ENCODE peak calls at places on chromosomes 2 and 18, in four cellular contexts. One of them, this sample, is unnamed.

GRCh38 chr2:177334940-177335543 is 57.5 kb upstream of the AGPS start:
- DNase-seq in stomach: no peak
- DNase-seq in pancreas: no peak
- DNase-seq in aorta: no peak
- DNase-seq in this sample: peak; percentile 17

GRCh38 chr2:195343942-195344530 is 313.0 kb upstream of the SLC39A10 start:
- DNase-seq in stomach: no peak
- DNase-seq in pancreas: no peak
- DNase-seq in aorta: no peak
- DNase-seq in this sample: no peak

GRCh38 chr18:63157293-63158011 is 162.1 kb downstream of the BCL2 start:
- DNase-seq in stomach: no peak
- DNase-seq in pancreas: no peak
- DNase-seq in aorta: no peak
- DNase-seq in this sample: no peak

GRCh38 chr2:236526459-236527197 is 43.0 kb upstream of the ACKR3 start:
- DNase-seq in stomach: no peak
- DNase-seq in pancreas: no peak
- DNase-seq in aorta: no peak
- DNase-seq in this sample: no peak

GRCh38 chr18:2917255-2918047 is 70.6 kb downstream of the EMILIN2 start:
- DNase-seq in stomach: no peak
- DNase-seq in pancreas: no peak
- DNase-seq in aorta: no peak
- DNase-seq in this sample: no peak

GRCh38 chr2:102018823-102019445 is 27.2 kb downstream of the IL1R2 start:
- DNase-seq in stomach: no peak
- DNase-seq in pancreas: no peak
- DNase-seq in aorta: no peak
- DNase-seq in this sample: no peak

GRCh38 chr2:241150660-241151530 is 628 bp downstream of the PPP1R7 start:
- DNase-seq in stomach: peak; percentile 40
- DNase-seq in pancreas: no peak
- DNase-seq in aorta: no peak
- DNase-seq in this sample: no peak

GRCh38 chr2:58042486-58042970 is 4.1 kb upstream of the VRK2 start:
- DNase-seq in stomach: no peak
- DNase-seq in pancreas: no peak
- DNase-seq in aorta: no peak
- DNase-seq in this sample: no peak

GRCh38 chr2:207663870-207664545 is 38.8 kb upstream of the METTL21A start:
- DNase-seq in stomach: no peak
- DNase-seq in pancreas: no peak
- DNase-seq in aorta: no peak
- DNase-seq in this sample: no peak

GRCh38 chr2:239898292-239898925 is 126.7 kb downstream of the NDUFA10 start:
- DNase-seq in stomach: peak; percentile 10
- DNase-seq in pancreas: no peak
- DNase-seq in aorta: no peak
- DNase-seq in this sample: peak; percentile 17

GRCh38 chr2:222939208-222939846 is 78.5 kb downstream of the ACSL3 start:
- DNase-seq in stomach: peak; percentile 70
- DNase-seq in pancreas: no peak
- DNase-seq in aorta: no peak
- DNase-seq in this sample: peak; percentile 29

GRCh38 chr18:23114911-23115310 is 20.4 kb upstream of the CABLES1 start:
- DNase-seq in stomach: no peak
- DNase-seq in pancreas: no peak
- DNase-seq in aorta: no peak
- DNase-seq in this sample: no peak

GRCh38 chr2:209321076-209321475 is 102.8 kb upstream of the MAP2 start:
- DNase-seq in stomach: no peak
- DNase-seq in pancreas: no peak
- DNase-seq in aorta: no peak
- DNase-seq in this sample: no peak

GRCh38 chr2:121197369-121198091 is 87.5 kb downstream of the TFCP2L1 start:
- DNase-seq in stomach: peak; percentile 90
- DNase-seq in pancreas: no peak
- DNase-seq in aorta: peak; percentile 84
- DNase-seq in this sample: no peak

GRCh38 chr2:144801766-144802165 is 281.8 kb upstream of the ZEB2 start:
- DNase-seq in stomach: no peak
- DNase-seq in pancreas: no peak
- DNase-seq in aorta: no peak
- DNase-seq in this sample: no peak

GRCh38 chr2:160220545-160221009 is 20.5 kb upstream of the ITGB6 start:
- DNase-seq in stomach: no peak
- DNase-seq in pancreas: no peak
- DNase-seq in aorta: no peak
- DNase-seq in this sample: no peak

GRCh38 chr2:106314427-106314826 is 120.3 kb upstream of the UXS1 start:
- DNase-seq in stomach: no peak
- DNase-seq in pancreas: no peak
- DNase-seq in aorta: no peak
- DNase-seq in this sample: no peak

GRCh38 chr2:10322481-10322880 is 19.8 kb downstream of the HPCAL1 start:
- DNase-seq in stomach: no peak
- DNase-seq in pancreas: no peak
- DNase-seq in aorta: no peak
- DNase-seq in this sample: no peak

GRCh38 chr2:241561811-241562210 is 3.3 kb downstream of the BOK start:
- DNase-seq in stomach: peak; percentile 76
- DNase-seq in pancreas: peak; percentile 72
- DNase-seq in aorta: peak; percentile 83
- DNase-seq in this sample: no peak

GRCh38 chr18:56999823-57000222 is 147.1 kb upstream of the BOD1L2 start:
- DNase-seq in stomach: no peak
- DNase-seq in pancreas: no peak
- DNase-seq in aorta: no peak
- DNase-seq in this sample: no peak

GRCh38 chr18:56992777-56993176 is 154.1 kb upstream of the BOD1L2 start:
- DNase-seq in stomach: no peak
- DNase-seq in pancreas: no peak
- DNase-seq in aorta: no peak
- DNase-seq in this sample: no peak

GRCh38 chr18:56995579-56996194 is 151.2 kb upstream of the BOD1L2 start:
- DNase-seq in stomach: no peak
- DNase-seq in pancreas: no peak
- DNase-seq in aorta: no peak
- DNase-seq in this sample: no peak

GRCh38 chr18:57002627-57003026 is 144.3 kb upstream of the BOD1L2 start:
- DNase-seq in stomach: no peak
- DNase-seq in pancreas: no peak
- DNase-seq in aorta: no peak
- DNase-seq in this sample: no peak

GRCh38 chr18:56997200-56997599 is 149.7 kb upstream of the BOD1L2 start:
- DNase-seq in stomach: no peak
- DNase-seq in pancreas: no peak
- DNase-seq in aorta: no peak
- DNase-seq in this sample: no peak
- H3K9me3 ChIP-seq in stomach: no peaks in the 10 kb centered on the region
- H3K9me3 ChIP-seq in pancreas: no peaks in the 10 kb centered on the region
- H3K9me3 ChIP-seq in aorta: no peaks in the 10 kb centered on the region
- H3K9me3 ChIP-seq in this sample: no peaks in the 10 kb centered on the region

GRCh38 chr2:6392354-6392753 is 473.4 kb downstream of the CMPK2 start:
- DNase-seq in stomach: no peak
- DNase-seq in pancreas: no peak
- DNase-seq in aorta: no peak
- DNase-seq in this sample: no peak
- H3K9me3 ChIP-seq in stomach: peaks cover 8% of the 10 kb centered on the region
- H3K9me3 ChIP-seq in pancreas: no peaks in the 10 kb centered on the region
- H3K9me3 ChIP-seq in aorta: no peaks in the 10 kb centered on the region
- H3K9me3 ChIP-seq in this sample: no peaks in the 10 kb centered on the region

DNA sequence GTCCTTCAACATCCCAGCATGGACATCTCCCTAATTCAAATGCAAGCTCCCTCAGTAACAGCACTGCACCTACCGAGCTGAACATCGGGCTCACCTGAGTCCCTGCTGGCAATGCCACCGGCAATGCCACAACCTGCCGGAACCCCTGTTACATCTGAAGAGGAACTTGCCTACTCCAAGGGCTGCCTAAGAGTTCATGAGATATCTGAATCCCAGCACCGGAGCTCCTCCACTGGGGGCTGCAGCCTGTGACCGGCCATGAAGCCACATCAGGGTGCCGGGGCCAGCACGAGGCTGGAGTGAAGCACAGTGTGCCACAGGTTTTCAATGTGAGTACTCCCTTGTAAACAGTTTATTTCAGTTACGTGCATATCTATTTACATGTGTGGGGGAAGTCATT is 152.9 kb downstream of the EIPR1 start:
- DNase-seq in stomach: no peak
- DNase-seq in pancreas: no peak
- DNase-seq in aorta: no peak
- DNase-seq in this sample: no peak
- H3K9me3 ChIP-seq in stomach: peaks cover 7% of the 10 kb centered on the region
- H3K9me3 ChIP-seq in pancreas: no peaks in the 10 kb centered on the region
- H3K9me3 ChIP-seq in aorta: peaks cover 5% of the 10 kb centered on the region
- H3K9me3 ChIP-seq in this sample: no peaks in the 10 kb centered on the region

GRCh38 chr18:56696966-56697365 is 45.8 kb downstream of the WDR7 start:
- DNase-seq in stomach: no peak
- DNase-seq in pancreas: no peak
- DNase-seq in aorta: no peak
- DNase-seq in this sample: no peak
- H3K9me3 ChIP-seq in stomach: no peaks in the 10 kb centered on the region
- H3K9me3 ChIP-seq in pancreas: no peaks in the 10 kb centered on the region
- H3K9me3 ChIP-seq in aorta: no peaks in the 10 kb centered on the region
- H3K9me3 ChIP-seq in this sample: no peaks in the 10 kb centered on the region

GRCh38 chr2:228367356-228367755 is 185.9 kb upstream of the SPHKAP start:
- DNase-seq in stomach: no peak
- DNase-seq in pancreas: peak; percentile 40
- DNase-seq in aorta: no peak
- DNase-seq in this sample: no peak
- H3K9me3 ChIP-seq in stomach: no peaks in the 10 kb centered on the region
- H3K9me3 ChIP-seq in pancreas: no peaks in the 10 kb centered on the region
- H3K9me3 ChIP-seq in aorta: no peaks in the 10 kb centered on the region
- H3K9me3 ChIP-seq in this sample: no peaks in the 10 kb centered on the region